ENCODE peak calls at places on chromosomes 4 and X, in eight cellular contexts. D is COLO829; M is iris pigment epithelial cell; V is activated CD4-positive, alpha-beta T cell treated with anti-CD3 and anti-CD28 coated beads, Interleukin-2, amount 50 U/mL, for 48 hours; F is stimulated activated CD4-positive, alpha-beta T cell treated with anti-CD3 and anti-CD28 coated beads, TNF-alpha, amount 100 ng/mL, for 48 hours; C is hypothalamus; X is NCI-H510A; Z is activated CD8-positive, alpha-beta memory T cell treated with anti-CD3 and anti-CD28 coated beads for 1 hour. B is an unnamed sample.

GRCh38 chrX:129529685-129530281 is 6.5 kb upstream of the SMARCA1 start:
- DNase-seq in D (no peak), M (no peak), V (no peak), F (no peak), C (no peak), X (no peak), Z (no peak), B (no peak)

GRCh38 chrX:149060921-149061320 is 444.2 kb downstream of the IDS start:
- DNase-seq in D (no peak), M (peak), V (no peak), F (no peak), C (no peak), X (no peak), Z (no peak), B (no peak)

GRCh38 chr4:2243682-2244380 is 1.9 kb upstream of the HAUS3 start:
- DNase-seq in D (peak), M (no peak), V (peak), F (no peak), C (peak), X (no peak), Z (no peak), B (peak)

GRCh38 chr4:47668810-47669408 is 169.0 kb downstream of the CORIN start:
- DNase-seq in D (no peak), M (peak), V (no peak), F (no peak), C (peak), X (no peak), Z (no peak), B (peak)

GRCh38 chrX:40006025-40007017 is 91.4 kb downstream of the BCOR start:
- DNase-seq in D (no peak), M (no peak), V (peak), F (no peak), C (no peak), X (no peak), Z (no peak), B (peak)

GRCh38 chr4:104494161-104494560 is 533 bp downstream of the CXXC4 start:
- DNase-seq in D (no peak), M (peak), V (no peak), F (no peak), C (no peak), X (no peak), Z (no peak), B (no peak)

GRCh38 chrX:34915463-34916225 is 27.0 kb upstream of the FAM47B start:
- DNase-seq in D (no peak), M (no peak), V (no peak), F (no peak), C (no peak), X (no peak), Z (no peak), B (no peak)

GRCh38 chrX:16869393-16870094 is 618 bp downstream of the RBBP7 start:
- DNase-seq in D (no peak), M (no peak), V (peak), F (no peak), C (no peak), X (peak), Z (no peak), B (peak)

GRCh38 chr4:86496094-86497060 is 97.7 kb upstream of the PTPN13 start:
- DNase-seq in D (peak), M (peak), V (peak), F (peak), C (peak), X (peak), Z (no peak), B (peak)

GRCh38 chrX:137166591-137166990 is 132.8 kb upstream of the GPR101 start:
- DNase-seq in D (no peak), M (no peak), V (peak), F (no peak), C (no peak), X (no peak), Z (no peak), B (no peak)

GRCh38 chr4:147586637-147587036 is 30.6 kb upstream of the TMEM184C start:
- DNase-seq in D (no peak), M (no peak), V (no peak), F (no peak), C (no peak), X (no peak), Z (no peak), B (no peak)

GRCh38 chr4:7306566-7306965 is 114.2 kb downstream of the SORCS2 start:
- DNase-seq in D (no peak), M (no peak), V (no peak), F (no peak), C (no peak), X (no peak), Z (no peak), B (no peak)

GRCh38 chr4:15938640-15939039 is at the start of gene FGFBP1:
- DNase-seq in D (no peak), M (no peak), V (no peak), F (no peak), C (no peak), X (no peak), Z (no peak), B (no peak)

GRCh38 chrX:123665197-123665596 is 67.7 kb downstream of the THOC2 start:
- DNase-seq in D (no peak), M (peak), V (no peak), F (no peak), C (no peak), X (no peak), Z (no peak), B (no peak)

GRCh38 chr4:149404143-149404542 is 411.5 kb downstream of the IQCM start:
- DNase-seq in D (no peak), M (no peak), V (no peak), F (no peak), C (no peak), X (no peak), Z (no peak), B (no peak)

GRCh38 chrX:47992669-47993068 is 11.1 kb downstream of the ZNF182 start:
- DNase-seq in D (no peak), M (no peak), V (no peak), F (no peak), C (no peak), X (no peak), Z (no peak), B (no peak)

GRCh38 chrX:11724122-11725017 is 33.7 kb upstream of the MSL3 start:
- DNase-seq in D (peak), M (peak), V (peak), F (no peak), C (no peak), X (no peak), Z (no peak), B (no peak)